ENCODE peak calls at places on chromosomes 5 and 9, in five cellular contexts. Y is upper lobe of left lung, O is heart right ventricle, I is PC-3, N is heart left ventricle. V is an unnamed sample. For H3K4me1, the result is how much of the 10 kb centered on the place peaks cover.

GRCh38 chr5:113282470-113282869 is 152.3 kb downstream of the TSSK1B start:
- DNase-seq in Y (no peak), O (no peak), I (no peak), N (no peak), V (no peak)

GRCh38 chr5:25544652-25545249 is 900.0 kb upstream of the CDH10 start:
- DNase-seq in Y (no peak), O (no peak), I (peak), N (no peak), V (no peak)

GRCh38 chr5:145619806-145620205 is 215.3 kb downstream of the PRELID2 start:
- DNase-seq in Y (no peak), O (no peak), I (no peak), N (no peak), V (no peak)

GRCh38 chr5:1867815-1868143 is 14.9 kb downstream of the IRX4 start:
- DNase-seq in Y (peak), O (no peak), I (no peak), N (no peak), V (no peak)

GRCh38 chr5:151870820-151871219 is 53.8 kb downstream of the GLRA1 start:
- DNase-seq in Y (no peak), O (no peak), I (peak), N (no peak), V (peak)

GRCh38 chr5:16573401-16573800 is 43.4 kb downstream of the RETREG1 start:
- DNase-seq in Y (no peak), O (no peak), I (no peak), N (no peak), V (no peak)

GRCh38 chr5:11064763-11065450 is 303.9 kb upstream of the DAP start:
- DNase-seq in Y (no peak), O (no peak), I (no peak), N (no peak), V (no peak)

GRCh38 chr5:4949108-4949507 is 191.0 kb upstream of the ADAMTS16 start:
- DNase-seq in Y (no peak), O (no peak), I (no peak), N (no peak), V (no peak)

GRCh38 chr9:105295986-105296385 is 51.5 kb downstream of the SLC44A1 start:
- DNase-seq in Y (no peak), O (no peak), I (no peak), N (no peak), V (no peak)

GRCh38 chr5:7910738-7911428 is 41.9 kb downstream of the MTRR start:
- DNase-seq in Y (no peak), O (no peak), I (no peak), N (no peak), V (no peak)

GRCh38 chr9:129868571-129869486 is 33.6 kb downstream of the USP20 start:
- DNase-seq in Y (peak), O (no peak), I (peak), N (no peak), V (peak)

GRCh38 chr9:70466976-70467551 is 52.6 kb upstream of the KLF9 start:
- DNase-seq in Y (no peak), O (no peak), I (peak), N (no peak), V (peak)

GRCh38 chr9:42852133-42852532 is 668.7 kb downstream of the SPATA31A6 start:
- DNase-seq in Y (peak), O (peak), I (peak), N (peak), V (peak)

GRCh38 chr5:72197393-72197792 is 90.1 kb downstream of the MAP1B start:
- DNase-seq in Y (no peak), O (no peak), I (no peak), N (no peak), V (no peak)

GRCh38 chr5:170135796-170136490 is 30.2 kb downstream of the FOXI1 start:
- DNase-seq in Y (no peak), O (no peak), I (no peak), N (no peak), V (no peak)

GRCh38 chr9:68732405-68733020 is 27.5 kb downstream of the PIP5K1B start:
- DNase-seq in Y (no peak), O (no peak), I (no peak), N (no peak), V (no peak)
- H3K4me1 ChIP-seq in Y (under half), O (under half), I (under half), N (under half), V (under half)

GRCh38 chr9:120932086-120932818 is 5.7 kb upstream of the TRAF1 start:
- DNase-seq in Y (no peak), O (no peak), I (no peak), N (no peak), V (no peak)
- H3K27ac ChIP-seq in Y (peak), O (peak), I (peak), N (peak), V (peak)

DNA sequence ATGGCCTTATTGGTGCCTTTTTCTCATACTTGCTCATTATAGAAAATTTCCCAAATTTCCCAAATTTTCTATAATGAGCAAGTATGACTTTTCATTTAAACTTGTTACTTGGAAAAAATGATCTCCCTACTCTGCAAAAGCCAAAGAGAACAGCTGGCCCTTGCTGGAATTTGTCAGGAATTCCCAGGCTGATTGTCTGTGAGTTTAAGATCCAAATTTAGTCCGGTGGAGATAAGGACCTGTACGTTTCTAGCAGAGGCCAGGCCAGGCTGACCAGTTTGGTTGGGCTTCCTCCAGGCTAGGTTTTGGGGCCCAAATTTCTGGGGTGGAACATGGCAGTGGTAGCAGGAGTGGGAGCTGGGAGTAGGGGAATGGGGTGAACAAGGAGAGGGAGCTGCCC is 51.9 kb downstream of the NEURL1B start:
- DNase-seq in Y (no peak), O (no peak), I (no peak), N (peak), V (no peak)
- H3K4me1 ChIP-seq in Y (under half), O (half or more), I (under half), N (half or more), V (under half)

DNA sequence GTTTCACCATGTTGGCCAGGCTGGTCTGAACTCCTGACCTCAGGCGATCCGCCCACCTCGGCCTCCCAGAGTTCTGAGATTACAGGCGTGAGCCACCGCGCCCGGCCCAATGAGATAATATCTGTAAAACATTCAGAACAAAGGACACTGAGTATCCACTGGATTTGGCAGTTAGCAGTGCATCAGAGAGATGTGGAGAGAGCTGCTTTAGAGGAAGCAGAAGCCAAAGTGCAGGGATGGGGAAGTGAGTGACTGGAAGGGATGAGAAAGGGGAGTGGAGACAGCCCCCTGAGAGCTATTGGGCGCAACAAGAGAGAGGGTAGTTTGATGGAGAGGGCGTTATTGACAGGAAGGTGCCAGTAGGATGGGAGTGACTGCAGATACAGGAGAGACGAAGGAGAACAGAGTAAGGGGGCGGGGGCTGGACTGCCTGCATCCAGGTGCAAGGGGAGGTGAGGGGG is 157.5 kb upstream of the SHB start:
- DNase-seq in Y (no peak), O (no peak), I (peak), N (no peak), V (no peak)
- H3K27ac ChIP-seq in Y (no peak), O (no peak), I (peak), N (no peak), V (no peak)

DNA sequence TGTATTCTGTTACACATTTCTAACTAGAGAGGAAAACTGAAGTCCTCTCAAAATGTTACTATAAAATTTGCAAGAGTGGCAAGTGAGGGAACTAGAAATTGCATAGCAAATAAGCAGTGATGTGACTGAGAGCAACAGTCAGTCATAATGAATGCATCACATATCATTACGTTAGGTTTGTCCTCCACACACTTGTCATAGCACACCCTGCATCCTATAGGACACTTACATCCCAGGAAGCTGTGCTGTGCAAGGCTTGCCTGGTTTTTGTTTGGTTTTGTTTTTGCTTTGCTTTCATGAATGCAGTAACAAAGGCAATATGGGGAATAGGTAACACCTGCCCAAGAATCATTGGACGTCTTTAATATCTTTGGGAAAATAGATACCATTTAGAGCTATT is 10.8 kb downstream of the NFIB start:
- DNase-seq in Y (no peak), O (no peak), I (no peak), N (no peak), V (no peak)
- H3K4me1 ChIP-seq in Y (under half), O (half or more), I (under half), N (under half), V (under half)

GRCh38 chr5:74870299-74871067 is 4.3 kb upstream of the FAM169A start:
- DNase-seq in Y (no peak), O (no peak), I (peak), N (no peak), V (peak)
- H3K27ac ChIP-seq in Y (no peak), O (no peak), I (no peak), N (no peak), V (peak)

GRCh38 chr5:135386886-135387628 is 12.0 kb downstream of the MACROH2A1 start:
- DNase-seq in Y (no peak), O (no peak), I (peak), N (peak), V (peak)
- H3K4me1 ChIP-seq in Y (half or more), O (half or more), I (under half), N (half or more), V (under half)

DNA sequence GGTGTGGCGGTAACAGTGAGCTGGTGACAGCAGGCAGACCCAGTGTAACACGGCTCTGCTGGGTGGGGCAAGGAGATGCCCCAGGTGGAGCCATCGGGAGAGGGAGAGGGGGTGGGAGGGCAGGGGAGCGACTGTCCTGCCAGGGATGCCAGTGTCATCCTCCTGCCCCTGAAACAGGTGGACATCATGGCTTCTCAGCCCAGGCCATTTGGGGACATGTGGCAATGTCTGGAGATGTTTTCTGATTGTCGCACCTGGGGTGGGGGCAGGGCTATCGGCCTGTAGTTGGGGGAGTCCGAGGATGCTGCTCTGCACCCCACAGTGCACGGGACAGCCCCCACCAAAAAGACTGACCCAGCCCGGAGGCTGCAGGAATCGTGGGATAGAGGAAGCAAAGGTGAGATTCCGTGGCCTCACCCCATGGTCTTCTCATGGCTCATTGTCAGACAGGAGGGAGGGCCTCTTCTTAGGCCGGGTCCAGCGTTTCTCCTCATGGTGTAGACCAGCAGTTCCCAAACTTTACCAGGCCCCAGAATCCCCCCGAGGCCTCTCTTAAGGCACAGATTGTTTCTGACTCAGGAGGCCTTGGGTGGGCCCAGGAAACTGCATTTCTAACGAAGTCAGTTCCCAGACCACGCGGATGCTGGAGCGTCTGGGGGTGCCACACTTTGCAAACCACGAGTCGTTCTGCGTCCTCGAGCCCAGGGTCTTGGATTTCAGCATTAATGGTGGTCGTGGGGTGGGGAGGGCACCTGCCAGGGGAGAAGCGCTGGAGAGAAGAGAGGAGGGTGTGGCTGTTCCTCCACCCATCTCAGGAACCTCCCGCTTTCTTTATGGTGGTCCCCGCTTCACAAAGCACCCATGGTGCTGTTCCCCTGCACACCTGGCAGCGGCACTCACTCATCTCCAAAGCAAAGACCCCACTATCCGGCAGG is 11.0 kb downstream of the COL5A1 start:
- DNase-seq in Y (no peak), O (no peak), I (no peak), N (no peak), V (no peak)
- H3K27ac ChIP-seq in Y (no peak), O (no peak), I (no peak), N (no peak), V (no peak)

GRCh38 chr5:172745836-172746235 is 25.2 kb downstream of the DUSP1 start:
- DNase-seq in Y (no peak), O (no peak), I (no peak), N (no peak), V (peak)
- H3K4me1 ChIP-seq in Y (under half), O (under half), I (under half), N (half or more), V (under half)

V was measured in foreskin keratinocyte.